ENCODE peak calls at places on chromosomes 11 and 22, in five cellular contexts. J is prostate gland, X is Peyer's patch, O is heart right ventricle, C is sigmoid colon. U is an unnamed sample. For H3K36me3, the result is how much of the 10 kb centered on the place peaks cover.

GRCh38 chr11:43746670-43747069 is 66.1 kb downstream of the HSD17B12 start:
- DNase-seq in J (no peak), X (no peak), O (no peak), C (no peak), U (no peak)

GRCh38 chr22:32949719-32950118 is 108.5 kb downstream of the SYN3 start:
- DNase-seq in J (no peak), X (no peak), O (no peak), C (no peak), U (no peak)

GRCh38 chr11:93219440-93219839 is 21.6 kb upstream of the SLC36A4 start:
- DNase-seq in J (no peak), X (no peak), O (no peak), C (no peak), U (no peak)

GRCh38 chr11:101510608-101511007 is 73.2 kb downstream of the TRPC6 start:
- DNase-seq in J (no peak), X (no peak), O (no peak), C (no peak), U (no peak)

GRCh38 chr11:85884581-85885021 is 29.4 kb downstream of the CCDC83 start:
- DNase-seq in J (no peak), X (no peak), O (no peak), C (no peak), U (no peak)

GRCh38 chr11:115493905-115494304 is 10.3 kb downstream of the CADM1 start:
- DNase-seq in J (no peak), X (no peak), O (no peak), C (no peak), U (no peak)

GRCh38 chr22:34111210-34111824 is 191.0 kb upstream of the LARGE1 start:
- DNase-seq in J (no peak), X (no peak), O (no peak), C (peak), U (peak)

GRCh38 chr22:29879738-29880137 is 3.2 kb upstream of the MTMR3 start:
- DNase-seq in J (no peak), X (no peak), O (no peak), C (no peak), U (no peak)

GRCh38 chr22:32713737-32714457 is 87.6 kb upstream of the TIMP3 start:
- DNase-seq in J (no peak), X (no peak), O (no peak), C (no peak), U (no peak)

GRCh38 chr11:59776210-59777066 is 21.3 kb downstream of the STX3 start:
- DNase-seq in J (peak), X (no peak), O (no peak), C (no peak), U (peak)

GRCh38 chr22:19514831-19515565 is 9.2 kb downstream of the CLDN5 start:
- DNase-seq in J (no peak), X (no peak), O (no peak), C (no peak), U (no peak)

GRCh38 chr11:92765965-92766371 is 203.5 kb upstream of the MTNR1B start:
- DNase-seq in J (no peak), X (no peak), O (peak), C (no peak), U (peak)

GRCh38 chr11:59875856-59876519 is 2.6 kb upstream of the OOSP3 start:
- DNase-seq in J (no peak), X (no peak), O (no peak), C (no peak), U (no peak)

GRCh38 chr11:12838463-12839120 is 164.4 kb downstream of the TEAD1 start:
- DNase-seq in J (peak), X (no peak), O (no peak), C (no peak), U (no peak)

GRCh38 chr11:60925685-60926267 is 1.5 kb downstream of the TMEM132A start:
- DNase-seq in J (no peak), X (peak), O (no peak), C (no peak), U (no peak)

DNA sequence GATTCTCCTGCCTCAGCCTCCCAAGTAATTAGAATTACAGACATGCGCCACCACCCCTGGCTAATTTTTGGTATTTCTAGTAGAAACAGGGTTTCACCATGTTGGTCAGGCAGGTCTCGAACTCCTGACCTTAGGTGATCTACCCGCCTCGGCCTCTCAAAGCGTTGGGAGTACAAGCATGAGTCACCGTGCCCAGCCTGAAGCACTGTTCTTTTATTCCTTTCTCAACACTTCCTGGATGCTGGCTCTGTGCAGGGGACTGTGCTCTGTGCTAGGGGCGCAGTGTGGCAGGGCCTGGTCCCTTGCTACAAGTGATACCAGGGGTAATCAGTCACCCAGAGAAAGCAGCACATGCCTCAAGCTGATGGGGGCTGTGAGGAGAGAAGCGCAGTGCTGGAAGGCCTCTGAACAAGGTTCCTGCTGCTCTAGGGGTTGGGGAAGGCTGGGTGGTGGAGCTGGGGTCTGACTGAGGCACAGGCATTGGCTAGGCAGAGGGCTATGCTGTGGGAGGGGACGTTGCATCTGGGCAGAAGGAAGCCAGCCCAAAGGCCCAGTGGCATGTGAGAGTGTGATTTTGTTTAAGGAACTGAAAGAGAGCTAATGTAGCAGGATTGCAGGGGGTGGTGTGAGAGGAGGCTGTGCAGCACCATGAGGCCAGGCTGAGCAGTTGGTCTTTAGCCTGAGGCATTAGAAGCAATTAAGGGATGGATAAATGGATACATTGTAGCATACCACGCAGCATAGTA is 42.5 kb downstream of the CABIN1 start:
- DNase-seq in J (no peak), X (no peak), O (no peak), C (no peak), U (no peak)
- H3K36me3 ChIP-seq in J (under half), X (half or more), O (half or more), C (half or more), U (under half)

DNA sequence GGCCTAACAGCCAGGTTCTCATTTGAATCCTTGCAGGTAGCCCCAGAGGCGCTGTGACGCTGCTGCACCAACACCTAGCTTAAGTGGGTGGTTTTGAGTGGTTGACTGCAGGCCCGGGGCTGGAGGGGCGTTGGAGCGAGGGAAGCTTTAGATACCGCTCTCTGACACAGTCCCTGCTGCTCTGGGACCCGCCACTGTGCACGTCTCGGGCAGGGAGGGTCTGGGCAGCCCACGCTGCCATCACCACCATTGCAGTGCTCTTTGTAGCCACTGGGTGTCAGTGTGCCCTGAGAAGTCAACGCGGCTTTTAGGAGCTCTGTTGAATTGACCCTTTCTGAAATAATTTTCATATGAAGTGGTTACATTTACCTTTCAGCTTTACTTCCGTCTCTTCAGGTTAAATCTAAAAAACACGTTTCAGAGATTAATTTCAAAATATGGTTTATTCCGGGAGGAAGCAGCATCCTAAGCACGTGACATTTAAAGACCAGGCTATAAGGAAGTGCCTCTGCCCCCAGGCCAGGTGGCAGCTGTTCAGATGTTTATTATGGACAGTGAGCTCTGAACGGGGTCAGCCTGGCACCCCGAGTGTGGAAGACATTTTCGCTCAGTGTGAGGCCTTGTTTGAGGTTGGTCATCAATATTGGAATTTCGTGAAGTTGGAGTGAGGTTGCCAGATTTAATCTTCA is 30.9 kb upstream of the PARVB start:
- DNase-seq in J (peak), X (peak), O (peak), C (peak), U (peak)
- H3K36me3 ChIP-seq in J (under half), X (half or more), O (half or more), C (half or more), U (under half)

DNA sequence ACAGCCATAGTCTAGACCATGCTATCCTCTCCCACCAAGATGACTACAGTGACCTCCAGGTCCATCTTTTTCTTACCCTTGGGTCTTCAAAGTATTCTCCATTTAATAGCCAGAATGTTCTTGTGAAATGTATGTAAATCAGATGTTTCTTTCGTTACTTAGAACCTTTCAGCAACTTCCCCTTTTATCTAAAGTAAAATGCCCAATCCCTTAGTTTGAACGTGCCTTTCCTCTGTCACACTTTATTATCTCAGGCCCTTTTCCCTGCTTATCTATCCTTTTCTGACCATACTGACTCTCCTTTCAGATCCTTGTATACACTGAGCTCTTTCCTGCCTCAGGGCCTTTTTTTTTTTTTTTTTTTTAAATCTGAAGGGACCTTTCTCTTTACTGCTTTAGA is 17.9 kb downstream of the RBM4B start:
- DNase-seq in J (no peak), X (no peak), O (no peak), C (no peak), U (no peak)
- H3K36me3 ChIP-seq in J (under half), X (under half), O (half or more), C (half or more), U (under half)

GRCh38 chr11:112085822-112086421 is 634 bp downstream of the TIMM8B start:
- DNase-seq in J (peak), X (no peak), O (no peak), C (no peak), U (peak)

GRCh38 chr11:112087212-112087611 is 539 bp downstream of the SDHD start:
- DNase-seq in J (no peak), X (no peak), O (no peak), C (no peak), U (no peak)

GRCh38 chr11:112082729-112083128 is 3.8 kb downstream of the TIMM8B start:
- DNase-seq in J (no peak), X (no peak), O (no peak), C (no peak), U (no peak)

GRCh38 chr11:112086422-112087191 is at the start of the genes SDHD and TIMM8B:
- DNase-seq in J (peak), X (peak), O (peak), C (peak), U (peak)
- H3K36me3 ChIP-seq in J (under half), X (half or more), O (half or more), C (half or more), U (under half)

GRCh38 chr11:88304352-88304751 is 33.2 kb downstream of the CTSC start:
- DNase-seq in J (no peak), X (no peak), O (no peak), C (no peak), U (no peak)
- H3K36me3 ChIP-seq in J (under half), X (under half), O (under half), C (under half), U (under half)

GRCh38 chr11:121476379-121477032 is 23.7 kb upstream of the SORL1-AS1 start:
- DNase-seq in J (peak), X (no peak), O (no peak), C (no peak), U (no peak)

GRCh38 chr11:121478226-121478894 is 25.6 kb upstream of the SORL1-AS1 start:
- DNase-seq in J (peak), X (no peak), O (no peak), C (no peak), U (peak)

GRCh38 chr11:121479839-121480238 is 27.1 kb upstream of the SORL1-AS1 start:
- DNase-seq in J (no peak), X (no peak), O (no peak), C (no peak), U (no peak)

GRCh38 chr11:121479355-121479754 is 26.6 kb upstream of the SORL1-AS1 start:
- DNase-seq in J (no peak), X (no peak), O (no peak), C (no peak), U (no peak)

GRCh38 chr11:121478895-121479281 is 26.1 kb upstream of the SORL1-AS1 start:
- DNase-seq in J (no peak), X (no peak), O (no peak), C (no peak), U (no peak)
- H3K36me3 ChIP-seq in J (under half), X (under half), O (under half), C (under half), U (under half)

GRCh38 chr11:21465920-21466319 is 727.0 kb upstream of the ANO5 start:
- DNase-seq in J (no peak), X (no peak), O (no peak), C (no peak), U (no peak)
- H3K36me3 ChIP-seq in J (under half), X (under half), O (under half), C (under half), U (under half)

DNA sequence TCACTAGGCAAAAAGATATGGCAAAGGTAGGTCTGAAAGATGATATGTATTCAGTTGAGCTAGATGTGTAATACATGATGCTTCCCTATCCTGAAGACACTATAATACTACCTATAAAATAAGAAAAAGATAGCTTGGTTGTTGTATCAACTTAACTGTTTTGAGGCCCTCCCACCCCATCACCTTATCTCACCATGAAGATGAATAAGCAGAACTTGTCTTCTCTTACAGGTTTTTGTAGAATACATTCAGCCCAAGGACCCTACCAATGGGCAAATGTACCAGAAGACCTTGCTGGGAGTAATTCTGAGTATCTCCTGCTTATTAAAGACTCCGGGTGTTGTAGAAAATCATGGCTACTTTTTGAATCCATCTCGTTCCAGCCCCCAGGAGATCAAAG is 13.9 kb downstream of the UBE4A start:
- DNase-seq in J (no peak), X (no peak), O (no peak), C (no peak), U (no peak)
- H3K36me3 ChIP-seq in J (under half), X (half or more), O (half or more), C (half or more), U (half or more)

GRCh38 chr22:23300476-23300875 is 120.2 kb downstream of the BCR start:
- DNase-seq in J (no peak), X (no peak), O (no peak), C (no peak), U (no peak)
- H3K36me3 ChIP-seq in J (under half), X (half or more), O (half or more), C (half or more), U (under half)

U was measured in body of pancreas.